ENCODE peak calls at places on chromosome 6, in six cellular contexts. C is progenitor cell of endocrine pancreas, F is AG20443, J is PC-3, M is GM13977, X is LoVo. V is an unnamed sample.

GRCh38 chr6:72720464-72720863 is 98.6 kb downstream of the KCNQ5 start:
- DNase-seq in X (no peak), F (no peak), J (peak), M (no peak), C (no peak), V (no peak)

GRCh38 chr6:43706788-43707187 is 19.2 kb upstream of the MRPS18A start:
- DNase-seq in J (no peak), X (no peak), M (no peak), C (no peak), F (no peak), V (no peak)

GRCh38 chr6:6915813-6916547 is 191.8 kb upstream of the RREB1 start:
- DNase-seq in C (no peak), F (peak), X (no peak), J (peak), M (no peak), V (no peak)

GRCh38 chr6:8749449-8749848 is 314.1 kb upstream of the SLC35B3 start:
- DNase-seq in C (no peak), X (no peak), M (no peak), J (no peak), F (no peak), V (no peak)

GRCh38 chr6:35728663-35729348 is 8.0 kb upstream of the ARMC12 start:
- DNase-seq in C (no peak), J (no peak), X (no peak), F (no peak), M (no peak), V (no peak)

GRCh38 chr6:135147637-135148592 is 33.2 kb upstream of the MYB start:
- DNase-seq in J (no peak), M (no peak), X (no peak), F (no peak), C (no peak), V (no peak)

GRCh38 chr6:79699606-79700005 is 68.5 kb downstream of the SH3BGRL2 start:
- DNase-seq in C (no peak), M (no peak), F (no peak), J (no peak), X (no peak), V (no peak)

GRCh38 chr6:35581633-35582032 is 68.9 kb upstream of the TULP1 start:
- DNase-seq in C (no peak), F (no peak), J (no peak), X (no peak), M (no peak), V (no peak)

GRCh38 chr6:35056952-35057351 is 84.2 kb downstream of the TCP11 start:
- DNase-seq in M (no peak), F (no peak), J (no peak), C (no peak), X (no peak), V (no peak)

GRCh38 chr6:39984051-39984450 is 49.8 kb upstream of the MOCS1 start:
- DNase-seq in J (no peak), X (no peak), M (no peak), F (no peak), C (no peak), V (no peak)

GRCh38 chr6:117174835-117175360 is 90.5 kb upstream of the VGLL2 start:
- DNase-seq in M (no peak), X (no peak), J (peak), F (no peak), C (no peak), V (no peak)

GRCh38 chr6:16273266-16273665 is 34.9 kb downstream of the GMPR start:
- DNase-seq in C (no peak), X (no peak), M (no peak), J (peak), F (no peak), V (no peak)

GRCh38 chr6:138752017-138752416 is 21.6 kb upstream of the CCDC28A start:
- DNase-seq in J (no peak), X (no peak), M (no peak), C (no peak), F (peak), V (no peak)

GRCh38 chr6:149701699-149702098 is 16.2 kb downstream of the LATS1 start:
- DNase-seq in M (no peak), X (no peak), F (peak), C (no peak), J (no peak), V (no peak)

GRCh38 chr6:137743493-137743892 is 123.6 kb upstream of the TNFAIP3 start:
- DNase-seq in J (peak), F (no peak), X (no peak), M (no peak), C (no peak), V (no peak)

GRCh38 chr6:73722318-73723060 is 26.5 kb downstream of the CD109 start:
- DNase-seq in M (peak), J (peak), X (no peak), F (peak), C (no peak), V (peak)

GRCh38 chr6:54291738-54292137 is 16.5 kb upstream of the TINAG start:
- DNase-seq in F (no peak), X (no peak), M (peak), J (peak), C (no peak), V (peak)

GRCh38 chr6:149425754-149426153 is 25.7 kb downstream of the SUMO4 start:
- DNase-seq in J (no peak), X (no peak), M (no peak), F (no peak), C (no peak), V (no peak)

GRCh38 chr6:56238352-56238751 is 9.0 kb downstream of the COL21A1 start:
- DNase-seq in X (no peak), J (no peak), F (no peak), M (no peak), C (no peak), V (no peak)

GRCh38 chr6:17505062-17505476 is 95.0 kb upstream of the FAM8A1 start:
- DNase-seq in X (no peak), F (peak), M (no peak), C (no peak), J (peak), V (peak)

GRCh38 chr6:34425132-34425497 is 754 bp downstream of the RPS10 start:
- DNase-seq in C (no peak), M (no peak), F (peak), J (no peak), X (no peak), V (no peak)

GRCh38 chr6:156167289-156168076 is 609.7 kb upstream of the ARID1B start:
- DNase-seq in J (no peak), M (no peak), C (no peak), F (peak), X (no peak), V (no peak)

GRCh38 chr6:169045486-169045885 is 208.2 kb downstream of the THBS2 start:
- DNase-seq in M (no peak), X (no peak), C (no peak), J (peak), F (no peak), V (no peak)

GRCh38 chr6:138514860-138515540 is 15.7 kb upstream of the NHSL1 start:
- DNase-seq in M (no peak), F (no peak), X (no peak), J (no peak), C (no peak), V (no peak)

GRCh38 chr6:42142118-42142835 is at the start of gene C6orf132:
- DNase-seq in M (no peak), F (peak), C (peak), J (peak), X (peak), V (peak)

GRCh38 chr6:157953580-157954091 is 28.0 kb upstream of the SYNJ2 start:
- DNase-seq in C (no peak), J (no peak), F (no peak), X (peak), M (no peak), V (no peak)

GRCh38 chr6:9178066-9178465 is 742.7 kb upstream of the SLC35B3 start:
- DNase-seq in F (no peak), M (no peak), X (no peak), C (no peak), J (no peak), V (no peak)

GRCh38 chr6:25342784-25343183 is 63.6 kb downstream of the CARMIL1 start:
- DNase-seq in M (no peak), J (no peak), F (peak), X (no peak), C (no peak), V (no peak)

GRCh38 chr6:130293800-130294199 is 71.0 kb upstream of the SAMD3 start:
- DNase-seq in F (peak), M (peak), C (no peak), X (peak), J (peak), V (peak)

GRCh38 chr6:26420607-26421235 is 18.6 kb downstream of the BTN3A1 start:
- DNase-seq in F (peak), J (peak), M (no peak), X (peak), C (no peak), V (peak)

GRCh38 chr6:142452993-142453392 is 151.2 kb downstream of the ADGRG6 start:
- DNase-seq in C (no peak), F (no peak), M (no peak), J (no peak), X (no peak), V (no peak)

GRCh38 chr6:118771253-118771652 is 119.9 kb upstream of the CEP85L start:
- DNase-seq in C (no peak), M (no peak), X (no peak), J (peak), F (no peak), V (no peak)

GRCh38 chr6:34128045-34128444 is 17.8 kb downstream of the GRM4 start:
- DNase-seq in M (no peak), C (no peak), X (no peak), J (no peak), F (no peak), V (no peak)

GRCh38 chr6:100504786-100505737 is 40.3 kb upstream of the SIM1 start:
- DNase-seq in M (no peak), F (peak), J (peak), X (no peak), C (no peak), V (peak)

GRCh38 chr6:19705606-19706005 is 131.6 kb upstream of the ID4 start:
- DNase-seq in M (no peak), F (peak), J (peak), C (no peak), X (no peak), V (no peak)

GRCh38 chr6:146972526-146972925 is 231.7 kb upstream of the STXBP5 start:
- DNase-seq in F (no peak), C (no peak), J (no peak), X (no peak), M (no peak), V (no peak)

GRCh38 chr6:24686408-24686807 is 19.5 kb downstream of the ACOT13 start:
- DNase-seq in J (no peak), X (no peak), F (no peak), M (no peak), C (no peak), V (no peak)

GRCh38 chr6:166989427-166990034 is 9.7 kb upstream of the CEP43 start:
- DNase-seq in J (peak), X (peak), C (no peak), F (peak), M (peak), V (no peak)

GRCh38 chr6:51613558-51613957 is 473.9 kb downstream of the PKHD1 start:
- DNase-seq in X (no peak), J (peak), C (no peak), M (no peak), F (no peak), V (no peak)

GRCh38 chr6:137646506-137646905 is 152.3 kb upstream of the OLIG3 start:
- DNase-seq in C (no peak), J (no peak), M (no peak), X (no peak), F (no peak), V (no peak)

V was measured in RWPE1.